ENCODE peak calls at places on chromosome 9, in four cellular contexts. J is HepG2, U is H1, Q is A549. C is an unnamed sample.

GRCh38 chr9:108377382-108377781 is 478.4 kb downstream of the ACTL7B start:
- DNase-seq in J (no peak), U (no peak), Q (no peak), C (no peak)

GRCh38 chr9:130981002-130981760 is 27.8 kb upstream of the LAMC3 start:
- DNase-seq in J (no peak), U (no peak), Q (no peak), C (no peak)

GRCh38 chr9:124047106-124047716 is 35.6 kb downstream of the LHX2 start:
- DNase-seq in J (no peak), U (no peak), Q (no peak), C (no peak)

GRCh38 chr9:131276107-131276888 is at the start of gene FAM78A:
- DNase-seq in J (no peak), U (no peak), Q (no peak), C (peak)

GRCh38 chr9:35858428-35858827 is 11.8 kb downstream of the OR13J1 start:
- DNase-seq in J (no peak), U (peak), Q (no peak), C (no peak)

GRCh38 chr9:77987104-77987656 is 44.4 kb downstream of the GNAQ start:
- DNase-seq in J (no peak), U (no peak), Q (no peak), C (peak)

GRCh38 chr9:93578844-93579243 is 2.5 kb downstream of the PHF2 start:
- DNase-seq in J (no peak), U (no peak), Q (no peak), C (no peak)

GRCh38 chr9:110114888-110115259 is 93.1 kb downstream of the C9orf152 start:
- DNase-seq in J (no peak), U (no peak), Q (no peak), C (no peak)

GRCh38 chr9:123742009-123742767 is 187.7 kb downstream of the DENND1A start:
- DNase-seq in J (peak), U (no peak), Q (no peak), C (no peak)

GRCh38 chr9:89635816-89636215 is 31.0 kb downstream of the GADD45G start:
- DNase-seq in J (no peak), U (no peak), Q (no peak), C (no peak)

GRCh38 chr9:105187781-105188180 is 56.7 kb upstream of the SLC44A1 start:
- DNase-seq in J (peak), U (no peak), Q (peak), C (no peak)

GRCh38 chr9:3441197-3441816 is 84.5 kb downstream of the RFX3 start:
- DNase-seq in J (peak), U (no peak), Q (peak), C (peak)

GRCh38 chr9:37029304-37029775 is 4.7 kb downstream of the PAX5 start:
- DNase-seq in J (no peak), U (peak), Q (no peak), C (no peak)

GRCh38 chr9:115879451-115879850 is 274.1 kb upstream of the PAPPA start:
- DNase-seq in J (no peak), U (no peak), Q (no peak), C (no peak)

GRCh38 chr9:88531920-88532319 is 3.1 kb upstream of the NXNL2 start:
- DNase-seq in J (no peak), U (no peak), Q (no peak), C (no peak)

GRCh38 chr9:32807217-32807616 is 23.9 kb downstream of the TMEM215 start:
- DNase-seq in J (no peak), U (no peak), Q (no peak), C (no peak)

GRCh38 chr9:124854161-124854560 is 901 bp downstream of the WDR38 start:
- DNase-seq in J (no peak), U (no peak), Q (no peak), C (no peak)

DNA sequence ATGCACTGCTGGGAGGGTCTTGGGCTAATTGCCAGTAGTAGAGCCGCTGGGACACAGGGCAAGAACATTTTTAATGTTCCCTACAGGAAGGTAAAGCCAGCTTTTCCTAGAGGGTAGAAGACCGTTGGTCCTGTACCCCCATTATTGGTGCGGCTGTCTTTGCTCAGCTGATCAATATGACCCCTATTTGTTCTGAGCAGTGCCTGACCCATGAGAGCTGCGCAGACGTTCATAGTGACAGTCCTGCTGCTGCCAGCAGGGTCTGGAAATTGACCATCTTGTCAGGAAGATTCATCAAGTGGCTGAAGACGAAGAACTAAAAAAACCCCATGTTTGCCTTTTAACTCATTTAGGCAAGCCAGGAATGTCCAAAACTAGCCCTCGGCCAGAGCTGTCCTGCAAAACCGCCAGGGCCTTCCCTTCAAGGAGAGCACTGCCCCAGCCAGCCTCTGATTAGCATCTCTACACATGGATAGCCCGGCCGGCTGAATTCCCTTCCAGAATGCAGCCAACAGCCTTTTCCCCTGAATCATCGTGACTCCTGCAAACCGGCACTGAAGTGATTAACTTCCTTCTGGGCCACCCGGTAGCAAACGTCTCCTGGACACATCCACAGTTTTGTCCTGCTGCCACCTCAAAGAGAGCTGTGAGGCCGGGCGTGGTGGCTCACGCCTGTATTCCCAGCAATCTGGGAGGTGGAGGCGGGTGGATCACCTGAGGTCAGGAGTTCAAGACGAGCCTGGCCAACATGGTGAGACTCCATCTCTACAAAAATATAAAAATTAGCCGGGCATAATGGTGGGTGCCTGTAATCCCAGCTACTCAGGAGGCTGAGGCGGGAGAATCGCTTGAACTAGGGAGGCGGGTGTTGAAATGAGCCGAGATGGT is 20.9 kb upstream of the EEIG1 start:
- DNase-seq in J (no peak), U (peak), Q (peak), C (peak)
- TF ChIP-seq PHF8 in J (no peak), U (no peak), Q (no peak), C (peak)

GRCh38 chr9:121861501-121862180 is 210.2 kb downstream of the DAB2IP start:
- DNase-seq in J (peak), U (peak), Q (peak), C (peak)
- TF ChIP-seq PHF8 in J (no peak), U (no peak), Q (no peak), C (no peak)

DNA sequence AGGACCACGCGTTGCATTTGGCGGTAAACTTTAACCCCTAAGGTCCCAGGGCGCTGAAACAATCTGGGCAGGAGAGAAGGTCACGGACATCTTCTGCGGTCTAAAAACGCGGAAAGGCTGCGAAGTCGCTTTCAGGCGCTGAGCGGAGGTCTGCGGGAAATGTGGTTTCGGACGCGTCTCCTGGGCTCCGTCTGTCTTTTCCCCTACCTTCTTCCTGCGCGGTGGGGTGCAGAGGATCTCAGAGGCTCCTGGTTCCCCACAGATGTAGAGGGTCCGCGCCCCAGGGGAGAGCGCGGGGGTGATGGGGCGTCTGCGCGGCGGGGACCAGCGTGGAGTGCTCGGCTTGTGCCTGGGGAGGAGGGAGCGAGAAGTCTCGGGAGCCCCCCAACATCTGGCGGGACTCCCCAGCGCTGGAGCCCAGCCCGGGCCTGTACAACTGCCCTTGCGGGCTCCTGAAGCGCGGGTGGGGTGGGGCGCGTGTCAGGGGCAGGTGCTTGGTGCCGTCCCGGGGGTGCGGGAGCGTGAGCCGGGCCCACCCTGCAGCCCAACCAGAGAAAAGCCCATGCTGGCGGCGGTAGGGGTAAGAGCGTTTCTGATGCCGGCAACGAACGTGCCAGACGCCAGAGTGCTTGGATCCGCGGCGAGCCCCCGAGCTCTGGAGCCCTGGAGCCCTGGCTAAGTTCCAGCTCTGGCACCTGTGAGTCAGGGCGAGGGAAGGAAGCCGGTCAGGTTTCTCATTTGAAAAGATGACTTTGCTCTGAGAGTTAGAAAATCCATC is 58.2 kb downstream of the ZNF510 start:
- DNase-seq in J (no peak), U (no peak), Q (no peak), C (no peak)
- TF ChIP-seq PHF8 in J (no peak), U (no peak), Q (no peak), C (no peak)

DNA sequence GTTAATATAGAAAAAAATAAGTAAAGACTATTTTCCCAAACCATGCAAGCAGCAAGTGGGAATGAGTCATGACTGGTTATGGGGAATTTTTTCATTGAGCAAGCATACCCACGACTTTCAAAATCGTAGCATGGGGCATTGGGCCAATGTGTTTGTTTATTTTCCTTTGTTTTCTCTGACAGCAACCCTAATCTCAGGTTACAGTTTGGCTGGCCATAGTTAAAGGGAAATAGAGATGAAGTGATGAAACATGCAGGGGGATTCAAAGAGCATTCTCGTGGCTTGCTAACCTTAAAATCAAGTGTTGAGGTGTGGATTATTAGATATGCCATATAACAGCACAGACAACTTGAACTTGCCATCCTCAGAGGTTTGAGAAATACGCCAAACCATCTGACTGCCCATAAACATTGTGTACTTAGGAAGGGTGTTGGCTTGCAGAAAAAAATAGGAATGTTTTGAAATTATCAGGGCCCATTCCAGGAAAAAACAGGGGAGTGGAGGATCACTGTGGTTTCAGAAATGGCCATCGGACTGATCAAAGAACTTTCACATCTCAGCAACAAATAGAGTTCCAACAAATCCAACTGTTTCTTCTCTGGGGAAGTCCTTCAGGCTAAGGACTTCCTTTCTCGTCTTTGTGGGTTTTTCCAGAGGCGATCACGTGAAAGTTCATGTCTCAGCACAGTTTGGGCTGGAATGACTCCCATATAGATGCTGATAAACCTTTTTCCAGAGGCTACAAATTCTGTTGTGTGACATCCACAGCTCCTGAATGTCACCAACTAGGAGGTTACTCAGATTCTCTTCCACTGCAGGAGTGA is 259.1 kb downstream of the SYK start:
- DNase-seq in J (peak), U (peak), Q (peak), C (no peak)
- TF ChIP-seq PHF8 in J (no peak), U (no peak), Q (no peak), C (no peak)

DNA sequence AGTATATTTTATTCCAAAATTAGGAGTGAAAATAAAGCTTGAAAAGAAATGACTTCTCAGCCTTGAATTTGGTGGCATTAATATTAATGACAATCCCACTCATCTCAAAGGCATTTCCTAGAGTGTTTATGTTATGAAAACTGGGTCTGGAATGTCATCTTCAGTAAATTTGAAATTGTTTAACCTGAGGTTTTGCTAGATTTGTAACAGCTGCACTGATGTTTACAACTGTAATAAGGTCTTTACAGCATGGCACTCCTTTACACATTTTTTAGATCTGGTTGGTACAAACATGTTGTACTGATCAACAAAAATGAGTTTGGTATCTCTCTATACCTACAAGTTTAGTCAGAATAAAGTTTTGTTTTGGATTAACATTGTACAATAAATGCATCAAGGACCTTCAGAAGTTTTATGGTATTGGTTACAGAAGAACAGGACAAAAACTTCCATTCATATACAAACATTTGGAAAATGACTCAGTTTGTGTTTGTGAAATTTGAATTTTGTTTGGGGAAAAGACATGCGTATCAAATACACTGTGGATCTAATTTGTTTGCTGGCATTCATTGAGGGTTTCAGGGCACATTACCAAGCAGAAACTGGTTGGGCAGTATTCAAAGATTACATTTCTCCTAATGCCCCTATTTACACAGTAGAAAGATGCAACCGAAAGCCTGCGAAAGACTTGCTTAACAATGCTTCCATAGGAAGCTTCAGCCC is 11.6 kb downstream of the FANCC start:
- DNase-seq in J (no peak), U (no peak), Q (peak), C (no peak)
- TF ChIP-seq PHF8 in J (no peak), U (no peak), Q (no peak), C (no peak)

DNA sequence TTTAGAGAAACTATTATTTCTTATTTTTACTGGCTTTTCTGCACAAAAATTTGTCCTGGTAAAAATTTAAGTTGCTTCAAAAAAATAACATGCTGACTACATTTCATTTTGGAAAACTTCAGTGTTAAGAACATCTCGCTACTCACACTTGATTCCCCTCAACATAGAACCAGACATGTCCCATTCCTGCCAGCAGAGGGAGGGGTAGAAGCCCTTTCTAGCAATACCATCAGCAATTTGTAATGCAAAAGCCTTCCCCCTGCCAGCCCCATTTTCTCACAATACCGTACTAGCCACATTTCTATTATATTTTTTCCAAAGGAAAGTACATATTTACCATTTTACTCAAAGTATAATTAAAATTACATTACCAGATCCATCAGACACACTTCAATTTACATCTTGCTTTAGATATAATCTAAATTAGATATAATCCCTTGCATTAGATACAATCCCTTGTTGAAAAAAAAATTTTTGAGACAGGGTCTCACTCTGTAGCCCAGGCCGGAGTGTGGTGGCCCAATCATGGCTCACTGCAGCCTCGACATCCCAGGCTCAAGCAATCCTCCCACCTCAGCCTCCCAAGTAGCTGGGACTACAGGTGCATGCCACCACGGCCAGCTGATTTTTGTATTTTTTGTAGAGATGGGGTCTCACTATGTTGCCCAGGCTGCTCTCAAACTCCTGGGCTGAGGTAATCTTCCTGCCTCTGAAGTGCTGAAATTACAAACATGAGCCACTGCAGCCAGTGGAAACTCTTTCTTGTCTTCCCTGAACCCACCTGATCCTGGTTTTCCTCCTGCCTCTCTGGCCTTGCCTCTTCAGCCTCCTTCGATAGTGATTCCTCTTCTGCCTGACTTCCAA is 39.6 kb upstream of the IDNK start:
- DNase-seq in J (peak), U (peak), Q (peak), C (peak)
- TF ChIP-seq PHF8 in J (no peak), U (no peak), Q (no peak), C (no peak)

GRCh38 chr9:134061019-134061687 is 6.7 kb downstream of the BRD3 start:
- DNase-seq in J (no peak), U (peak), Q (no peak), C (no peak)

GRCh38 chr9:134061688-134062371 is 6.0 kb downstream of the BRD3 start:
- DNase-seq in J (no peak), U (peak), Q (no peak), C (no peak)

GRCh38 chr9:134059188-134059641 is 8.6 kb downstream of the BRD3 start:
- DNase-seq in J (no peak), U (peak), Q (no peak), C (no peak)

GRCh38 chr9:134059661-134060395 is 8.0 kb downstream of the BRD3 start:
- DNase-seq in J (no peak), U (peak), Q (no peak), C (no peak)

GRCh38 chr9:134060546-134060945 is 7.3 kb downstream of the BRD3 start:
- DNase-seq in J (no peak), U (peak), Q (no peak), C (no peak)
- TF ChIP-seq PHF8 in J (no peak), U (no peak), Q (no peak), C (no peak)

GRCh38 chr9:133844876-133845658 is 106.9 kb upstream of the SARDH start:
- DNase-seq in J (no peak), U (no peak), Q (no peak), C (peak)

GRCh38 chr9:133844431-133844830 is 106.3 kb upstream of the SARDH start:
- DNase-seq in J (no peak), U (no peak), Q (no peak), C (no peak)

GRCh38 chr9:133848471-133848870 is 110.3 kb upstream of the SARDH start:
- DNase-seq in J (no peak), U (no peak), Q (no peak), C (no peak)

GRCh38 chr9:133845659-133845947 is 107.5 kb upstream of the SARDH start:
- DNase-seq in J (no peak), U (no peak), Q (no peak), C (no peak)

GRCh38 chr9:133846483-133847090 is 108.4 kb upstream of the SARDH start:
- DNase-seq in J (no peak), U (no peak), Q (no peak), C (no peak)
- TF ChIP-seq PHF8 in J (no peak), U (no peak), Q (no peak), C (no peak)